ENCODE peak calls at places on chromosomes 6 and 20, in six cellular contexts. L, T, M, D, U and B are unnamed samples.

GRCh38 chr6:143596857-143597256 is 80.9 kb upstream of the PHACTR2 start:
- DNase-seq in L (no peak), T (no peak), M (peak; percentile 51), D (no peak), U (peak; percentile 71), B (peak; percentile 68)

GRCh38 chr6:14706378-14706929 is 539.4 kb upstream of the JARID2 start:
- DNase-seq in L (no peak), T (no peak), M (no peak), D (no peak), U (peak; percentile 100), B (peak; percentile 98)

GRCh38 chr20:33474963-33475362 is 14.9 kb upstream of the CBFA2T2 start:
- DNase-seq in L (no peak), T (no peak), M (no peak), D (no peak), U (no peak), B (no peak)

GRCh38 chr6:1170793-1171192 is 141.1 kb upstream of the FOXQ1 start:
- DNase-seq in L (no peak), T (no peak), M (no peak), D (no peak), U (no peak), B (no peak)

GRCh38 chr6:35415065-35415880 is 36.9 kb upstream of the FANCE start:
- DNase-seq in L (peak; percentile 72), T (no peak), M (peak; percentile 77), D (peak; percentile 32), U (peak; percentile 96), B (peak; percentile 90)

GRCh38 chr6:31888281-31889258 is 8.9 kb downstream of the EHMT2 start:
- DNase-seq in L (peak; percentile 52), T (no peak), M (no peak), D (no peak), U (no peak), B (no peak)

GRCh38 chr6:3868544-3868943 is 19.4 kb downstream of the FAM50B start:
- DNase-seq in L (no peak), T (no peak), M (no peak), D (no peak), U (peak; percentile 28), B (no peak)

GRCh38 chr20:36310215-36310981 is 4.3 kb downstream of the DLGAP4 start:
- DNase-seq in L (no peak), T (no peak), M (no peak), D (no peak), U (no peak), B (no peak)

GRCh38 chr6:16518265-16518664 is 243.0 kb downstream of the ATXN1 start:
- DNase-seq in L (no peak), T (no peak), M (peak; percentile 30), D (no peak), U (no peak), B (no peak)

GRCh38 chr6:105211831-105212230 is 32.0 kb upstream of the POPDC3 start:
- DNase-seq in L (no peak), T (no peak), M (no peak), D (no peak), U (peak; percentile 41), B (no peak)

GRCh38 chr20:32535953-32536823 is 48.9 kb downstream of the NOL4L start:
- DNase-seq in L (peak; percentile 82), T (no peak), M (peak; percentile 97), D (peak; percentile 87), U (peak; percentile 6), B (no peak)

GRCh38 chr6:17705428-17705777 is 1.3 kb downstream of the NUP153 start:
- DNase-seq in L (no peak), T (no peak), M (peak; percentile 70), D (no peak), U (peak; percentile 75), B (peak; percentile 71)

GRCh38 chr6:125899726-125900182 is 56.8 kb upstream of the HINT3 start:
- DNase-seq in L (peak; percentile 32), T (no peak), M (peak; percentile 46), D (no peak), U (no peak), B (no peak)

GRCh38 chr20:44642203-44643153 is 9.0 kb downstream of the ADA start:
- DNase-seq in L (peak; percentile 79), T (no peak), M (peak; percentile 93), D (no peak), U (peak; percentile 82), B (peak; percentile 97)

GRCh38 chr6:105310371-105310770 is 92.5 kb downstream of the PREP start:
- DNase-seq in L (no peak), T (no peak), M (peak; percentile 14), D (no peak), U (no peak), B (no peak)

GRCh38 chr20:9143926-9144325 is 75.0 kb downstream of the PLCB4 start:
- DNase-seq in L (no peak), T (no peak), M (no peak), D (no peak), U (no peak), B (no peak)

GRCh38 chr6:11231564-11232176 is 798 bp downstream of the NEDD9 start:
- DNase-seq in L (no peak), T (no peak), M (no peak), D (no peak), U (no peak), B (no peak)

GRCh38 chr6:52046456-52046855 is 41.0 kb downstream of the PKHD1 start:
- DNase-seq in L (no peak), T (no peak), M (no peak), D (no peak), U (no peak), B (no peak)

GRCh38 chr6:44045672-44046015 is 81.6 kb downstream of the MRPL14 start:
- DNase-seq in L (no peak), T (no peak), M (no peak), D (no peak), U (no peak), B (no peak)

GRCh38 chr6:31214516-31214915 is 44.0 kb upstream of the POU5F1 start:
- DNase-seq in L (no peak), T (no peak), M (no peak), D (no peak), U (no peak), B (no peak)

GRCh38 chr6:170200458-170200891 is 90.4 kb downstream of the DLL1 start:
- DNase-seq in L (no peak), T (no peak), M (no peak), D (no peak), U (peak; percentile 13), B (no peak)

GRCh38 chr6:100335999-100336398 is 128.7 kb downstream of the SIM1 start:
- DNase-seq in L (no peak), T (no peak), M (no peak), D (no peak), U (no peak), B (no peak)

GRCh38 chr6:154565331-154565730 is 54.8 kb upstream of the CNKSR3 start:
- DNase-seq in L (no peak), T (no peak), M (no peak), D (no peak), U (no peak), B (no peak)

GRCh38 chr6:138182939-138183791 is 21.4 kb downstream of the ARFGEF3 start:
- DNase-seq in L (peak; percentile 38), T (no peak), M (no peak), D (no peak), U (no peak), B (no peak)

GRCh38 chr6:54624779-54625178 is 221.8 kb upstream of the FAM83B start:
- DNase-seq in L (no peak), T (no peak), M (no peak), D (no peak), U (peak; percentile 76), B (no peak)

GRCh38 chr20:50242863-50243609 is 52.4 kb downstream of the CEBPB start:
- DNase-seq in L (no peak), T (no peak), M (no peak), D (no peak), U (no peak), B (no peak)

DNA sequence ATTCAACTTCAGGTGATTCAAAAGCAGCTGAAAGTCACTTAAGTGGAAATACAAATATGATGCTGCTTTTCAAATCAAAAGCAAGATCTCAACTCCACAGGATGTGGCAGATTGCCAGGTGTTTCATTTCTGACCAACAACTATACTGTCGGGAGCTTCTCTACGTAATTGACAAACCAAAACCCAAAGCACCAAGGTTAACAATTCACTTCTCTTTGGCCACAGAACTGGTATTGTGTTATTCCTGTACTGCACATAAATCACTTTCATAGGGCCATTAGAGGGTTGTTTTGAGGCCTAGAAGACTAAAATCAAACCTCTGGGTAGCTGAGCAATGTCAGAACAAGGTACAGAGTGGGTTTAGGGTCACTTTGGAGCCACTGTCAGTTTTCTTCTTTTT is 169.7 kb downstream of the HAO1 start:
- DNase-seq in L (no peak), T (no peak), M (no peak), D (no peak), U (no peak), B (no peak)
- H3K4me2 ChIP-seq in L (no peak overlapping the region), T (no peak overlapping the region), M (no peak overlapping the region), D (no peak overlapping the region), U (no peak overlapping the region), B (no peak overlapping the region)

GRCh38 chr20:17662333-17663039 is 19.6 kb downstream of the RRBP1 start:
- DNase-seq in L (no peak), T (no peak), M (peak; percentile 33), D (no peak), U (peak; percentile 48), B (peak; percentile 96)
- H2BK15ac ChIP-seq in L (no peak overlapping the region), T (no peak overlapping the region), M (no peak overlapping the region), D (no peak overlapping the region), U (no peak overlapping the region), B (no peak overlapping the region)

DNA sequence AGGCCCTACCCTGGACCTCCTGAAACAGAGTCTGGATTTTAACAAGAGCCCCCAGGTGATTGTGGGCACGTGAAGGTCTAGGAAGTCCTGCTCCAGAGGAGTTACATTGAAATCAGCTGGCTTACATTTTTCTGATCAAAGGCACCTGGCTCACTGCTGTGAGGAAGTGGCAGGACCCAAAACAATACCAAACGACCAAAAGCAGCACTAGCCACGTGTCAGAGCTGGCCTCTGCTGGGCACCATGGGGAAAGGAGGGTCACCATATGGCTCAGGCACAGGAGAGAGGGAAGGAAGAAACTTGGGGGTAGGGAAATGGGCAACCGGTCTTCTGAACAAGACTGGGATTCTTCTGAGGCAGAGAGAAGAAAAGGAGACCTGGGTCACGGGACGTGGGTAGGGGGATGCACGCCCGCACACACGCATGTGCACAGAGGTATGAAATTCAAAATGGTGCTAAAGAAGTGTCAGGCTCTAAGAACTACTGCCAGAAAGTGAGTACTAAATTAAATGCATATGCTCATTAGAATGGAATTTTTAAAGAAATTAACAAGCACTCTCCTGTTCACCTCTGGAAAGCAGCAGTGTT is 113.6 kb downstream of the TRERF1 start:
- DNase-seq in L (no peak), T (no peak), M (no peak), D (no peak), U (no peak), B (no peak)
- H3K4me2 ChIP-seq in L (no peak overlapping the region), T (no peak overlapping the region), M (no peak overlapping the region), D (no peak overlapping the region), U (peak overlapping the region; percentile 42), B (no peak overlapping the region)

DNA sequence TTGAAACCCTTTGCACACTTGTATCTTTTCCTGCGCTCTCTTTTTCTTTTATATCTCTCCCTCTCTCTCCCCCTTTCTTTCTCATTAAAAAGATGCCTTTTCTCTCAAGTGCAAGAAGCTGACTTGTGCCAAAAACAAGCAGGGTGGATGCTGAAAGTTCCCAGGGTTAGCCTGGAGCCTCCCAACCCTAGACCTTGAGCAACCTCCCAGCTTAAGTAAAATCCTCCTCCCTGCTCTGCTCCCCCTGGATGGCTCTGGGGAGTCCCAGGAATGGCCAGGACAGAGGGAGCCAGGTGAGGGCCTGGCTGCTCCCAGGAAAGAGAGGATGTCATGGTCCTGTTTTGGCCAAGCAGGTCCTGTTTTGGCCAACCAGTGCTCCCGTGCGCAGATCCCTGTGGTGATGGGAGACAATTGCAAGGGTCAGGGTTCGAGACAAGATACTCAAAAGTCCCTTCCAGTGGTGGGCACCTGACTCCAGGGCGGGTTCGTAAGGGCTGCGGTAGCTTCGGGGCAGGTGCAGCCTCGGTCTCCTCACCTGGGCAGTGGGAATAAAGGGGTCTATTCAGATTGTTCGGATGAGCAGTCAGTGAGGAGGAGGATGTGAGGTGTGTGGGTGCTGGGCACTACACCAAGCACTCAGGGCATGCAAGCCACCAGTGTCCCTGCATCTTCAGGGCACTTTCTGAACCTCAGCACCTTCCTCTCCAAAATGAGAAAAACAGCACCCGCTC is 49.4 kb downstream of the EYA2 start:
- DNase-seq in L (no peak), T (no peak), M (no peak), D (no peak), U (no peak), B (no peak)
- H2BK15ac ChIP-seq in L (no peak overlapping the region), T (no peak overlapping the region), M (no peak overlapping the region), D (no peak overlapping the region), U (no peak overlapping the region), B (no peak overlapping the region)